ENCODE peak calls at places on chromosome X, in six cellular contexts. One of them, this sample, is unnamed.

GRCh38 chrX:154733072-154733425 is 17.8 kb downstream of the GAB3 start:
- DNase-seq in SJSA1: no peak
- DNase-seq in neuronal stem cell: no peak
- DNase-seq in effector memory CD4-positive, alpha-beta T cell: no peak
- DNase-seq in iPS DF 6.9: no peak
- DNase-seq in A549: peak; percentile 26
- DNase-seq in this sample: no peak

GRCh38 chrX:33014086-33014485 is 197.3 kb downstream of the DMD start:
- DNase-seq in SJSA1: no peak
- DNase-seq in neuronal stem cell: no peak
- DNase-seq in effector memory CD4-positive, alpha-beta T cell: no peak
- DNase-seq in iPS DF 6.9: no peak
- DNase-seq in A549: no peak
- DNase-seq in this sample: no peak

GRCh38 chrX:106917830-106918500 is 2.2 kb upstream of the CLDN2 start:
- DNase-seq in SJSA1: no peak
- DNase-seq in neuronal stem cell: no peak
- DNase-seq in effector memory CD4-positive, alpha-beta T cell: no peak
- DNase-seq in iPS DF 6.9: no peak
- DNase-seq in A549: peak; percentile 84
- DNase-seq in this sample: no peak

GRCh38 chrX:136953867-136954787 is 73.6 kb upstream of the RBMX start:
- DNase-seq in SJSA1: peak; percentile 13
- DNase-seq in neuronal stem cell: peak; percentile 45
- DNase-seq in effector memory CD4-positive, alpha-beta T cell: peak; percentile 29
- DNase-seq in iPS DF 6.9: peak; percentile 35
- DNase-seq in A549: peak; percentile 79
- DNase-seq in this sample: peak; percentile 35

GRCh38 chrX:152640039-152640818 is 2.5 kb downstream of the GABRQ start:
- DNase-seq in SJSA1: no peak
- DNase-seq in neuronal stem cell: no peak
- DNase-seq in effector memory CD4-positive, alpha-beta T cell: no peak
- DNase-seq in iPS DF 6.9: no peak
- DNase-seq in A549: no peak
- DNase-seq in this sample: no peak

GRCh38 chrX:69238153-69238959 is 73.1 kb upstream of the PJA1 start:
- DNase-seq in SJSA1: no peak
- DNase-seq in neuronal stem cell: no peak
- DNase-seq in effector memory CD4-positive, alpha-beta T cell: no peak
- DNase-seq in iPS DF 6.9: no peak
- DNase-seq in A549: no peak
- DNase-seq in this sample: no peak

GRCh38 chrX:1883772-1884171 is 268.9 kb downstream of the ASMT start:
- DNase-seq in SJSA1: no peak
- DNase-seq in neuronal stem cell: no peak
- DNase-seq in effector memory CD4-positive, alpha-beta T cell: no peak
- DNase-seq in iPS DF 6.9: no peak
- DNase-seq in A549: peak; percentile 50
- DNase-seq in this sample: no peak

GRCh38 chrX:72712094-72712755 is 1.9 kb downstream of the PHKA1 start:
- DNase-seq in SJSA1: no peak
- DNase-seq in neuronal stem cell: no peak
- DNase-seq in effector memory CD4-positive, alpha-beta T cell: no peak
- DNase-seq in iPS DF 6.9: no peak
- DNase-seq in A549: no peak
- DNase-seq in this sample: no peak

GRCh38 chrX:109760241-109760921 is 27.3 kb upstream of the ACSL4 start:
- DNase-seq in SJSA1: peak; percentile 2
- DNase-seq in neuronal stem cell: no peak
- DNase-seq in effector memory CD4-positive, alpha-beta T cell: no peak
- DNase-seq in iPS DF 6.9: no peak
- DNase-seq in A549: no peak
- DNase-seq in this sample: no peak

GRCh38 chrX:43716696-43717095 is 60.6 kb downstream of the MAOA start:
- DNase-seq in SJSA1: no peak
- DNase-seq in neuronal stem cell: no peak
- DNase-seq in effector memory CD4-positive, alpha-beta T cell: no peak
- DNase-seq in iPS DF 6.9: no peak
- DNase-seq in A549: no peak
- DNase-seq in this sample: no peak

GRCh38 chrX:123994730-123995129 is 33.2 kb downstream of the STAG2 start:
- DNase-seq in SJSA1: no peak
- DNase-seq in neuronal stem cell: no peak
- DNase-seq in effector memory CD4-positive, alpha-beta T cell: no peak
- DNase-seq in iPS DF 6.9: no peak
- DNase-seq in A549: no peak
- DNase-seq in this sample: no peak

GRCh38 chrX:45009371-45010000 is 136.5 kb downstream of the KDM6A start:
- DNase-seq in SJSA1: no peak
- DNase-seq in neuronal stem cell: no peak
- DNase-seq in effector memory CD4-positive, alpha-beta T cell: no peak
- DNase-seq in iPS DF 6.9: no peak
- DNase-seq in A549: peak; percentile 47
- DNase-seq in this sample: no peak

GRCh38 chrX:70979136-70979762 is 48.4 kb upstream of the SLC7A3 start:
- DNase-seq in SJSA1: peak; percentile 20
- DNase-seq in neuronal stem cell: no peak
- DNase-seq in effector memory CD4-positive, alpha-beta T cell: no peak
- DNase-seq in iPS DF 6.9: no peak
- DNase-seq in A549: peak; percentile 42
- DNase-seq in this sample: no peak

GRCh38 chrX:45765281-45765680 is 564.6 kb upstream of the DIPK2B start:
- DNase-seq in SJSA1: no peak
- DNase-seq in neuronal stem cell: no peak
- DNase-seq in effector memory CD4-positive, alpha-beta T cell: no peak
- DNase-seq in iPS DF 6.9: no peak
- DNase-seq in A549: no peak
- DNase-seq in this sample: no peak

GRCh38 chrX:130179579-130180215 is 7.9 kb downstream of the RAB33A start:
- DNase-seq in SJSA1: no peak
- DNase-seq in neuronal stem cell: no peak
- DNase-seq in effector memory CD4-positive, alpha-beta T cell: no peak
- DNase-seq in iPS DF 6.9: no peak
- DNase-seq in A549: no peak
- DNase-seq in this sample: no peak

GRCh38 chrX:147914609-147915008 is 2.9 kb downstream of the FMR1 start:
- DNase-seq in SJSA1: no peak
- DNase-seq in neuronal stem cell: no peak
- DNase-seq in effector memory CD4-positive, alpha-beta T cell: no peak
- DNase-seq in iPS DF 6.9: no peak
- DNase-seq in A549: no peak
- DNase-seq in this sample: no peak

GRCh38 chrX:135432881-135433521 is 11.3 kb downstream of the SMIM10L2A start:
- DNase-seq in SJSA1: no peak
- DNase-seq in neuronal stem cell: no peak
- DNase-seq in effector memory CD4-positive, alpha-beta T cell: no peak
- DNase-seq in iPS DF 6.9: no peak
- DNase-seq in A549: no peak
- DNase-seq in this sample: no peak

GRCh38 chrX:8960809-8961413 is 73.0 kb downstream of the FAM9B start:
- DNase-seq in SJSA1: no peak
- DNase-seq in neuronal stem cell: no peak
- DNase-seq in effector memory CD4-positive, alpha-beta T cell: no peak
- DNase-seq in iPS DF 6.9: no peak
- DNase-seq in A549: no peak
- DNase-seq in this sample: no peak

GRCh38 chrX:15224747-15225146 is 45.1 kb downstream of the ASB9 start:
- DNase-seq in SJSA1: no peak
- DNase-seq in neuronal stem cell: no peak
- DNase-seq in effector memory CD4-positive, alpha-beta T cell: no peak
- DNase-seq in iPS DF 6.9: no peak
- DNase-seq in A549: no peak
- DNase-seq in this sample: no peak

GRCh38 chrX:30795981-30796958 is 92.8 kb downstream of the TAB3 start:
- DNase-seq in SJSA1: no peak
- DNase-seq in neuronal stem cell: no peak
- DNase-seq in effector memory CD4-positive, alpha-beta T cell: no peak
- DNase-seq in iPS DF 6.9: no peak
- DNase-seq in A549: no peak
- DNase-seq in this sample: no peak
- H3K9me3 ChIP-seq in SJSA1: no peaks in the 10 kb centered on the region
- H3K9me3 ChIP-seq in neuronal stem cell: peaks cover 22% of the 10 kb centered on the region
- H3K9me3 ChIP-seq in effector memory CD4-positive, alpha-beta T cell: no peaks in the 10 kb centered on the region
- H3K9me3 ChIP-seq in iPS DF 6.9: no peaks in the 10 kb centered on the region
- H3K9me3 ChIP-seq in A549: no peaks in the 10 kb centered on the region
- H3K9me3 ChIP-seq in this sample: no peaks in the 10 kb centered on the region

GRCh38 chrX:74853255-74853654 is 72.0 kb downstream of the NEXMIF start:
- DNase-seq in SJSA1: no peak
- DNase-seq in neuronal stem cell: no peak
- DNase-seq in effector memory CD4-positive, alpha-beta T cell: no peak
- DNase-seq in iPS DF 6.9: no peak
- DNase-seq in A549: no peak
- DNase-seq in this sample: no peak
- H3K9me3 ChIP-seq in SJSA1: no peaks in the 10 kb centered on the region
- H3K9me3 ChIP-seq in neuronal stem cell: peaks cover 5% of the 10 kb centered on the region
- H3K9me3 ChIP-seq in effector memory CD4-positive, alpha-beta T cell: peaks cover 4% of the 10 kb centered on the region
- H3K9me3 ChIP-seq in iPS DF 6.9: no peaks in the 10 kb centered on the region
- H3K9me3 ChIP-seq in A549: no peaks in the 10 kb centered on the region
- H3K9me3 ChIP-seq in this sample: no peaks in the 10 kb centered on the region

GRCh38 chrX:145502670-145503069 is 255.4 kb downstream of the SPANXN1 start:
- DNase-seq in SJSA1: no peak
- DNase-seq in neuronal stem cell: no peak
- DNase-seq in effector memory CD4-positive, alpha-beta T cell: no peak
- DNase-seq in iPS DF 6.9: no peak
- DNase-seq in A549: no peak
- DNase-seq in this sample: no peak
- H3K9me3 ChIP-seq in SJSA1: no peaks in the 10 kb centered on the region
- H3K9me3 ChIP-seq in neuronal stem cell: no peaks in the 10 kb centered on the region
- H3K9me3 ChIP-seq in effector memory CD4-positive, alpha-beta T cell: no peaks in the 10 kb centered on the region
- H3K9me3 ChIP-seq in iPS DF 6.9: peaks cover 3% of the 10 kb centered on the region
- H3K9me3 ChIP-seq in A549: no peaks in the 10 kb centered on the region
- H3K9me3 ChIP-seq in this sample: no peaks in the 10 kb centered on the region

DNA sequence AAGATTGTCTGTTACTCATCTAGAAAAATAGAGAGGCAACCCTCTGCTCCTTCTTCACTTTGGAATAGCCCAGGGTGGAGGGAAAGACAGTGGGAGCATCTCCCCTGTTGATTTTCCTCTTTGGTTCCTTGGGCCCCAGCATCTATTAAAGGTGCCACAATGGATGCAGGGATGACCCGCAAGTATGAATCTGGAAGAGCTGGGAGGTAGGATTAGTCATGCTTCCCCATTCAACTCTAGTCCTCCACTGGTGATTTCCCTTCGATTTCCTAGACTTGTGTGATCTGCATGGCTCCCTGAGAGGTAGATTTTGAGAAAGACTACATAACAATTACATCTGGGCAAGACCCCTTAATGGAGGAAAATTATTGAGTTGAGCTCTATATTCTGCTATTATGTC is 127.8 kb downstream of the MAGEE1 start:
- DNase-seq in SJSA1: no peak
- DNase-seq in neuronal stem cell: no peak
- DNase-seq in effector memory CD4-positive, alpha-beta T cell: no peak
- DNase-seq in iPS DF 6.9: no peak
- DNase-seq in A549: no peak
- DNase-seq in this sample: no peak
- H3K9me3 ChIP-seq in SJSA1: no peaks in the 10 kb centered on the region
- H3K9me3 ChIP-seq in neuronal stem cell: no peaks in the 10 kb centered on the region
- H3K9me3 ChIP-seq in effector memory CD4-positive, alpha-beta T cell: no peaks in the 10 kb centered on the region
- H3K9me3 ChIP-seq in iPS DF 6.9: no peaks in the 10 kb centered on the region
- H3K9me3 ChIP-seq in A549: no peaks in the 10 kb centered on the region
- H3K9me3 ChIP-seq in this sample: no peaks in the 10 kb centered on the region

DNA sequence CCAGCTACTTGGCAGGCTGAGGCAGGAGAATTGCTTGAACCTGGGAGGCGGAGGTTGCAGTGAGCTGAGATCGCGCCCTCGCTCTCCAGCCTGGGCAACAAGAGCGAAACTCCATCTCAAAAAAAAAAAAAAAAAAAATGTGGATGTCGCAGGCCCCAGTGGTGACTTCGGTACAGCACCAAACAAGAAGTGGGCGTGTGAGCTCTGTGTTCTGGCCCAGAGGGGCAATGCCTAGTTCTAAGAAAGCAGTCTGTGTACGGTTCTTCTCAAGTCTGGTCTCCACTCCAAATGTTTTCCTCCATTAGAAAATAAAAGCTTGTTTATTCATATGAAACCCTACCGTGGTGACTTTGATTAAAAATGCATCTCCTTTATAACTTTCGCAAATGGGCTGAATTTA is 92.0 kb upstream of the DDX3X start:
- DNase-seq in SJSA1: no peak
- DNase-seq in neuronal stem cell: no peak
- DNase-seq in effector memory CD4-positive, alpha-beta T cell: no peak
- DNase-seq in iPS DF 6.9: no peak
- DNase-seq in A549: no peak
- DNase-seq in this sample: no peak
- H3K9me3 ChIP-seq in SJSA1: no peaks in the 10 kb centered on the region
- H3K9me3 ChIP-seq in neuronal stem cell: no peaks in the 10 kb centered on the region
- H3K9me3 ChIP-seq in effector memory CD4-positive, alpha-beta T cell: no peaks in the 10 kb centered on the region
- H3K9me3 ChIP-seq in iPS DF 6.9: no peaks in the 10 kb centered on the region
- H3K9me3 ChIP-seq in A549: no peaks in the 10 kb centered on the region
- H3K9me3 ChIP-seq in this sample: no peaks in the 10 kb centered on the region

DNA sequence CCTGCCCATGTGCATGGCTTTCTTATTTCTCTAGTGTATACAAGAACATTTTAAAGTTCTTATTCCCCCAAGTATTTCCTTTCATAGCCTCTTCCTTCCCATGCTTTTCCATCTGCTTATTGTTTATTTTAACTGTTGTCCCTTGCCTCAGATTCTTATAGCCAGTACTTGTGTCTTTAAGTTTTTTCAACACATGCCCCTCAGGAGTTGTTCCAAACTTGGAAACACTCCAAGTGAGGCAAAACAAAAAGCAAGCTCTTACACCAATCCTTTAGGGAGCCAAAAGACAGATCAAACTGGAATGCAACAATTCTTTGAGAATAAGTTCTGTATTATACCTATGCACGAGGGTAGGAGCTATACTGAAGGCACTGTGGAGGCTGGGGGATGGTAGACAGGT is 222.0 kb upstream of the STK26 start:
- DNase-seq in SJSA1: peak; percentile 40
- DNase-seq in neuronal stem cell: no peak
- DNase-seq in effector memory CD4-positive, alpha-beta T cell: no peak
- DNase-seq in iPS DF 6.9: no peak
- DNase-seq in A549: no peak
- DNase-seq in this sample: no peak
- H3K9me3 ChIP-seq in SJSA1: no peaks in the 10 kb centered on the region
- H3K9me3 ChIP-seq in neuronal stem cell: no peaks in the 10 kb centered on the region
- H3K9me3 ChIP-seq in effector memory CD4-positive, alpha-beta T cell: no peaks in the 10 kb centered on the region
- H3K9me3 ChIP-seq in iPS DF 6.9: no peaks in the 10 kb centered on the region
- H3K9me3 ChIP-seq in A549: no peaks in the 10 kb centered on the region
- H3K9me3 ChIP-seq in this sample: no peaks in the 10 kb centered on the region

DNA sequence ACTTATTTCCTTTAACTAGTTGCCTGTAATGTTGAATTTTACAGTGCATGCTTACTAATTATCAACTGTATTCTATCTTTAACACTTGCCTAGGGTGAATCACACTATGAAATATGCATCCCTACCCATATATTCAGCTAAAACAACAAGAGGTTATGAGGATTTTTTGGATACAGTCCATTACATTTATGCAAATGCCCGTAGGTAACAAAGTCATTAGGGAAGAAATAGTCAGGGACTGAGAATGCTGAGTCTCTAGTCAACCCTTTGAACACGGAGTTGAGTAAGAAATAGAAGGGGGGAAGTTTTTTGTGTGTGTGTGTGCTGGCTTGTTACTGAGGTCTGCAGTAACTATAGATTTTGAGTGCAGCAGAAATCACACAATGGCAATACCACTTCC is 26.1 kb upstream of the CBLL2 start:
- DNase-seq in SJSA1: no peak
- DNase-seq in neuronal stem cell: no peak
- DNase-seq in effector memory CD4-positive, alpha-beta T cell: no peak
- DNase-seq in iPS DF 6.9: no peak
- DNase-seq in A549: no peak
- DNase-seq in this sample: no peak
- H3K9me3 ChIP-seq in SJSA1: no peaks in the 10 kb centered on the region
- H3K9me3 ChIP-seq in neuronal stem cell: no peaks in the 10 kb centered on the region
- H3K9me3 ChIP-seq in effector memory CD4-positive, alpha-beta T cell: no peaks in the 10 kb centered on the region
- H3K9me3 ChIP-seq in iPS DF 6.9: no peaks in the 10 kb centered on the region
- H3K9me3 ChIP-seq in A549: no peaks in the 10 kb centered on the region
- H3K9me3 ChIP-seq in this sample: no peaks in the 10 kb centered on the region

This sample was measured in T-helper 17 cell.